ENCODE peak calls at places on chromosomes 11 and 22, in ten cellular contexts. U, Z, K, S, R, C, L, P, B and Q are unnamed samples.

GRCh38 chr11:40998888-40999287 is 460.6 kb downstream of the LRRC4C start:
- DNase-seq in U (no peak), Z (no peak), K (no peak), S (no peak), R (no peak), C (no peak), L (no peak), P (no peak), B (no peak), Q (no peak)

GRCh38 chr11:75714211-75714610 is 3.4 kb upstream of the MOGAT2 start:
- DNase-seq in U (no peak), Z (peak), K (no peak), S (no peak), R (no peak), C (no peak), L (no peak), P (no peak), B (no peak), Q (no peak)

GRCh38 chr11:78399136-78399535 is 18.5 kb downstream of the GAB2 start:
- DNase-seq in U (no peak), Z (no peak), K (no peak), S (no peak), R (no peak), C (no peak), L (no peak), P (no peak), B (peak), Q (no peak)

GRCh38 chr11:47616726-47617416 is 22.7 kb upstream of the C1QTNF4 start:
- DNase-seq in U (peak), Z (peak), K (no peak), S (no peak), R (peak), C (peak), L (peak), P (peak), B (peak), Q (no peak)

GRCh38 chr11:120717042-120717441 is 205.5 kb downstream of the GRIK4 start:
- DNase-seq in U (no peak), Z (no peak), K (no peak), S (no peak), R (no peak), C (no peak), L (no peak), P (no peak), B (no peak), Q (no peak)

GRCh38 chr11:66176650-66177049 is 91.8 kb upstream of the RAB1B start:
- DNase-seq in U (no peak), Z (no peak), K (no peak), S (no peak), R (no peak), C (no peak), L (no peak), P (no peak), B (no peak), Q (no peak)

GRCh38 chr22:24087071-24087795 is 76.1 kb downstream of the CABIN1 start:
- DNase-seq in U (no peak), Z (no peak), K (no peak), S (no peak), R (no peak), C (no peak), L (no peak), P (no peak), B (no peak), Q (no peak)

GRCh38 chr11:7759010-7759409 is 37.7 kb downstream of the OR5P2 start:
- DNase-seq in U (peak), Z (no peak), K (no peak), S (no peak), R (no peak), C (no peak), L (no peak), P (no peak), B (no peak), Q (no peak)

GRCh38 chr11:75731095-75731494 is 13.5 kb downstream of the MOGAT2 start:
- DNase-seq in U (no peak), Z (no peak), K (peak), S (no peak), R (no peak), C (no peak), L (no peak), P (no peak), B (no peak), Q (no peak)

GRCh38 chr11:117887431-117888139 is 11.1 kb upstream of the FXYD6 start:
- DNase-seq in U (no peak), Z (peak), K (no peak), S (no peak), R (no peak), C (no peak), L (no peak), P (no peak), B (no peak), Q (no peak)

GRCh38 chr22:17121235-17122195 is at the start of gene TMEM121B:
- DNase-seq in U (no peak), Z (no peak), K (peak), S (no peak), R (no peak), C (peak), L (no peak), P (peak), B (peak), Q (no peak)

GRCh38 chr11:25838918-25839611 is 492.9 kb upstream of the ANO3 start:
- DNase-seq in U (no peak), Z (no peak), K (no peak), S (no peak), R (no peak), C (no peak), L (no peak), P (no peak), B (peak), Q (no peak)

GRCh38 chr22:20868225-20868944 is 9.6 kb downstream of the SNAP29 start:
- DNase-seq in U (no peak), Z (no peak), K (no peak), S (no peak), R (no peak), C (no peak), L (no peak), P (peak), B (no peak), Q (no peak)

GRCh38 chr11:6746086-6746618 is 25.6 kb downstream of the OR2AG2 start:
- DNase-seq in U (peak), Z (peak), K (peak), S (no peak), R (peak), C (no peak), L (no peak), P (no peak), B (no peak), Q (peak)

GRCh38 chr22:19644314-19645223 is 69.7 kb upstream of the SEPTIN5 start:
- DNase-seq in U (no peak), Z (no peak), K (no peak), S (no peak), R (no peak), C (no peak), L (no peak), P (no peak), B (no peak), Q (no peak)

GRCh38 chr11:121909571-121909970 is 206.4 kb downstream of the BLID start:
- DNase-seq in U (no peak), Z (no peak), K (no peak), S (no peak), R (no peak), C (no peak), L (no peak), P (peak), B (no peak), Q (no peak)

GRCh38 chr22:44975444-44976262 is 34.2 kb downstream of the PHF21B start:
- DNase-seq in U (peak), Z (peak), K (peak), S (peak), R (peak), C (peak), L (peak), P (peak), B (peak), Q (peak)
- TF ChIP-seq CTCF in U (peak), Z (peak), K (peak), S (no peak), R (peak), C (peak), L (peak), P (peak), B (peak), Q (no peak)

GRCh38 chr22:43884600-43885318 is 7.1 kb downstream of the PNPLA5 start:
- DNase-seq in U (peak), Z (peak), K (peak), S (no peak), R (peak), C (peak), L (no peak), P (peak), B (peak), Q (peak)
- TF ChIP-seq CTCF in U (peak), Z (peak), K (no peak), S (peak), R (peak), C (peak), L (peak), P (peak), B (peak), Q (peak)

GRCh38 chr11:10808553-10809372 is at the start of gene EIF4G2:
- DNase-seq in U (peak), Z (peak), K (peak), S (peak), R (peak), C (peak), L (peak), P (peak), B (peak), Q (peak)
- TF ChIP-seq CTCF in U (no peak), Z (no peak), K (no peak), S (no peak), R (no peak), C (no peak), L (peak), P (no peak), B (no peak), Q (no peak)

GRCh38 chr11:132855516-132855915 is 676.8 kb downstream of the OPCML start:
- DNase-seq in U (no peak), Z (no peak), K (no peak), S (no peak), R (no peak), C (no peak), L (no peak), P (no peak), B (no peak), Q (no peak)

GRCh38 chr11:132856032-132856431 is 676.3 kb downstream of the OPCML start:
- DNase-seq in U (no peak), Z (no peak), K (no peak), S (no peak), R (no peak), C (no peak), L (no peak), P (no peak), B (no peak), Q (no peak)

GRCh38 chr11:132862137-132862536 is 670.2 kb downstream of the OPCML start:
- DNase-seq in U (no peak), Z (no peak), K (no peak), S (no peak), R (no peak), C (no peak), L (no peak), P (peak), B (no peak), Q (no peak)

GRCh38 chr11:132853886-132854285 is 678.4 kb downstream of the OPCML start:
- DNase-seq in U (no peak), Z (no peak), K (no peak), S (no peak), R (no peak), C (no peak), L (no peak), P (no peak), B (no peak), Q (no peak)

GRCh38 chr11:132858203-132858602 is 674.1 kb downstream of the OPCML start:
- DNase-seq in U (no peak), Z (no peak), K (no peak), S (no peak), R (no peak), C (peak), L (no peak), P (peak), B (peak), Q (no peak)
- TF ChIP-seq CTCF in U (no peak), Z (no peak), K (no peak), S (no peak), R (no peak), C (no peak), L (no peak), P (peak), B (peak), Q (no peak)

GRCh38 chr11:67273260-67273990 is 7.2 kb downstream of the GRK2 start:
- DNase-seq in U (no peak), Z (no peak), K (peak), S (no peak), R (peak), C (no peak), L (no peak), P (no peak), B (no peak), Q (no peak)

GRCh38 chr11:67276821-67277230 is 10.6 kb downstream of the GRK2 start:
- DNase-seq in U (peak), Z (peak), K (peak), S (no peak), R (peak), C (no peak), L (no peak), P (peak), B (peak), Q (no peak)

GRCh38 chr11:67277231-67277961 is 11.1 kb downstream of the GRK2 start:
- DNase-seq in U (peak), Z (peak), K (peak), S (peak), R (peak), C (no peak), L (no peak), P (peak), B (peak), Q (peak)

GRCh38 chr11:67274768-67275605 is 8.7 kb downstream of the GRK2 start:
- DNase-seq in U (no peak), Z (no peak), K (no peak), S (no peak), R (no peak), C (no peak), L (no peak), P (no peak), B (no peak), Q (no peak)

GRCh38 chr11:67275606-67276409 is 9.5 kb downstream of the GRK2 start:
- DNase-seq in U (no peak), Z (no peak), K (no peak), S (no peak), R (peak), C (no peak), L (no peak), P (no peak), B (no peak), Q (no peak)
- TF ChIP-seq CTCF in U (no peak), Z (no peak), K (no peak), S (peak), R (peak), C (no peak), L (peak), P (no peak), B (no peak), Q (no peak)

DNA sequence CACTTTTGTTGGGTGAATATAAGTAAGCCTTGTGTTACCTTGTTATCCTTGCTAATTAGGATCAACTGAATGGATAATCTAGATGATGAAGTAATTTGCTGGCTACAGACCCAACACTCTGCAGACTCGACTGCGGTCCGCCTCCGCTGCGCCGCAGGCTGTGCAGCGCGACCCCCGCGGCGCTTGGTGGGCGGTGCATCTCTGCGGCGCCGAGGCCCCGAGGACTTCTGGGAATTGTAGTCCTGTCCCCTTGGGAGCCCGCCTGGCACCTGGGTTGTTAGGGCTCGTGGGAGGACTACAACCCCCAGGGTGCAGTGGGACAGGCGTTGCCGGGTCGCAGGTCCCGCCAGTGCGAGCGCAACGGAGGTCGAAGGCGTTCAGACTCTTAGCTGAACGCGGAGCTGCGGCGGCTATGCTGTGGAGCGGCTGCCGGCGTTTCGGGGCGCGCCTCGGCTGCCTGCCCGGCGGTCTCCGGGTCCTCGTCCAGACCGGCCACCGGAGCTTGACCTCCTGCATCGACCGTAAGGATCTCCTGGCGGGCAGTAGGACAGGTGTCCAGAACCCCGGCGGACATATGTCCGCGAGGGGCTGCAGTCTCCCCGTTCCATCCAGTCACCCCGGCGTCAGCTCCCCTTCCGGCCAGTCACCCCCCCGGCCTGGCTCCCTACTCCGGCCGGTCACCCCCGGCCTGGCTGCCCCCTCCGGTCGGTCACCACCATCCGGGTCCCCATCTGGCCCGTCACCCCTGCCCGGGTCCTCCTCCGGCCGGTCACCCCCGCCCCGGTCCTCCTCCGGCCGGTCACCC is at the start of the genes ACAD8 and THYN1:
- DNase-seq in U (peak), Z (peak), K (peak), S (peak), R (peak), C (peak), L (peak), P (peak), B (peak), Q (peak)
- TF ChIP-seq CTCF in U (no peak), Z (peak), K (peak), S (no peak), R (peak), C (no peak), L (peak), P (peak), B (no peak), Q (peak)